ENCODE peak calls at places on chromosomes 13 and 19, in five cellular contexts. I, W, K, C and V are unnamed samples.

GRCh38 chr13:30718661-30719520 is 16.5 kb upstream of the ALOX5AP start:
- DNase-seq in I (no peak), W (no peak), K (no peak), C (no peak), V (no peak)

GRCh38 chr19:14366529-14366928 is 14.7 kb upstream of the ADGRE5 start:
- DNase-seq in I (peak; percentile 46), W (peak; percentile 73), K (peak; percentile 77), C (peak; percentile 95), V (peak; percentile 55)

GRCh38 chr13:57640582-57640981 is 9.0 kb downstream of the PCDH17 start:
- DNase-seq in I (no peak), W (no peak), K (no peak), C (no peak), V (no peak)

GRCh38 chr13:75461314-75461713 is 20.7 kb downstream of the TBC1D4 start:
- DNase-seq in I (no peak), W (no peak), K (no peak), C (no peak), V (no peak)

GRCh38 chr19:33724723-33725060 is 72.0 kb upstream of the KCTD15 start:
- DNase-seq in I (no peak), W (no peak), K (no peak), C (no peak), V (no peak)

GRCh38 chr13:51292000-51292550 is 47.4 kb upstream of the SERPINE3 start:
- DNase-seq in I (no peak), W (no peak), K (no peak), C (no peak), V (no peak)

GRCh38 chr19:4007836-4008539 is 452 bp downstream of the PIAS4 start:
- DNase-seq in I (no peak), W (peak; percentile 75), K (peak; percentile 73), C (peak; percentile 48), V (peak; percentile 63)

GRCh38 chr19:28960986-28961705 is 251.8 kb downstream of the UQCRFS1 start:
- DNase-seq in I (no peak), W (no peak), K (no peak), C (no peak), V (no peak)

GRCh38 chr19:474126-475078 is 13.6 kb upstream of the SHC2 start:
- DNase-seq in I (no peak), W (no peak), K (no peak), C (no peak), V (no peak)

GRCh38 chr13:98123176-98123575 is 19.7 kb upstream of the FARP1 start:
- DNase-seq in I (no peak), W (no peak), K (no peak), C (no peak), V (no peak)

GRCh38 chr19:50705422-50706019 is 14.1 kb downstream of the SHANK1 start:
- DNase-seq in I (no peak), W (no peak), K (peak; percentile 84), C (no peak), V (peak; percentile 46)

GRCh38 chr13:99585609-99586008 is 84.3 kb downstream of the TM9SF2 start:
- DNase-seq in I (no peak), W (no peak), K (no peak), C (no peak), V (no peak)

GRCh38 chr13:48797127-48797526 is 143.4 kb downstream of the CYSLTR2 start:
- DNase-seq in I (no peak), W (no peak), K (no peak), C (no peak), V (no peak)

GRCh38 chr19:55112781-55113569 is 4.5 kb downstream of the PPP1R12C start:
- DNase-seq in I (no peak), W (no peak), K (peak; percentile 37), C (no peak), V (no peak)

GRCh38 chr19:4337906-4338440 is 654 bp downstream of the STAP2 start:
- DNase-seq in I (no peak), W (peak; percentile 65), K (peak; percentile 17), C (peak; percentile 62), V (peak; percentile 69)

GRCh38 chr19:29887498-29887897 is 54.5 kb upstream of the URI1 start:
- DNase-seq in I (no peak), W (no peak), K (no peak), C (no peak), V (no peak)

GRCh38 chr19:29963576-29963975 is 21.5 kb downstream of the URI1 start:
- DNase-seq in I (no peak), W (no peak), K (no peak), C (no peak), V (no peak)

DNA sequence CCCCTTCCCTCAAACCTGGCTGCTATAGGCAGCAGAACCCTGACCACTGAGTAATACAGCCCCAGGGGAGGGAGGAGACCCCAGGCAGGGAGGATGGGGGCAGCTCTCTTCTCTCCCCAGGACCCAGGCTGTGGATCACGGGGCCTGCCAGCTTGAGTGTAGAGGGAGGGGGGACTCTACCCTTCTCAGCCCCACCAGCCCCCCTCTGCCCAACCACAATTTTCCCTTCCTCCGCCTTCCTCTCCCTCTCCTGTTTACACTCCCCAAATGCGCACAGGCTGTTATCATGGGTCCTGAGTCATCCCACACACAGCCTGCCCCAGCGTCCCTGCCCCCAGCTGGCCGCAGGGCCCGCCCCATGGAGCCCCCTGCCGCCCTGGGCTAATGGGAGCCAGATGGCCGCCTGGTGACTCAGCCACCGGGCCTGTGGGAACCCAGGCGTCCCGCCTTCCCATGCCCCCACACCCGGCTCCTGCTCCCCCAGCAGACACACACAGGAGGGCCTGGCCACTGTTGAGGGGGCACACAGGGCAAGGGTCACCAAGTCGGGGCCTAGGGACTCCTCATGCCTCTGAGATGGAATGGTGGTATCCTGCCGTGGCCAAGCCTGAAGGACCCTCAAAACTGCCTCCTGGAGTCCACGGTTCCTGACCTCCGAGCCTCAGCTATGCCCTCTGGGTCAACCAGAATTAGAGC is 13.6 kb downstream of the CCDC97 start:
- DNase-seq in I (no peak), W (peak; percentile 89), K (peak; percentile 85), C (peak; percentile 51), V (peak; percentile 90)
- TF ChIP-seq POLR2A in I (no peak), W (no peak), K (peak; percentile 2), C (no peak), V (peak; percentile 32)

GRCh38 chr13:60396008-60396782 is 825 bp upstream of the TDRD3 start:
- DNase-seq in I (peak; percentile 46), W (peak; percentile 92), K (peak; percentile 84), C (peak; percentile 94), V (peak; percentile 95)
- TF ChIP-seq POLR2A in I (peak; percentile 91), W (peak; percentile 57), K (peak; percentile 76), C (peak; percentile 94), V (peak; percentile 96)

GRCh38 chr19:45730389-45731288 is at the start of gene FBXO46:
- DNase-seq in I (peak; percentile 91), W (peak; percentile 98), K (peak; percentile 92), C (peak; percentile 97), V (peak; percentile 96)
- TF ChIP-seq POLR2A in I (peak; percentile 91), W (peak; percentile 18), K (peak; percentile 90), C (peak; percentile 93), V (peak; percentile 75)

DNA sequence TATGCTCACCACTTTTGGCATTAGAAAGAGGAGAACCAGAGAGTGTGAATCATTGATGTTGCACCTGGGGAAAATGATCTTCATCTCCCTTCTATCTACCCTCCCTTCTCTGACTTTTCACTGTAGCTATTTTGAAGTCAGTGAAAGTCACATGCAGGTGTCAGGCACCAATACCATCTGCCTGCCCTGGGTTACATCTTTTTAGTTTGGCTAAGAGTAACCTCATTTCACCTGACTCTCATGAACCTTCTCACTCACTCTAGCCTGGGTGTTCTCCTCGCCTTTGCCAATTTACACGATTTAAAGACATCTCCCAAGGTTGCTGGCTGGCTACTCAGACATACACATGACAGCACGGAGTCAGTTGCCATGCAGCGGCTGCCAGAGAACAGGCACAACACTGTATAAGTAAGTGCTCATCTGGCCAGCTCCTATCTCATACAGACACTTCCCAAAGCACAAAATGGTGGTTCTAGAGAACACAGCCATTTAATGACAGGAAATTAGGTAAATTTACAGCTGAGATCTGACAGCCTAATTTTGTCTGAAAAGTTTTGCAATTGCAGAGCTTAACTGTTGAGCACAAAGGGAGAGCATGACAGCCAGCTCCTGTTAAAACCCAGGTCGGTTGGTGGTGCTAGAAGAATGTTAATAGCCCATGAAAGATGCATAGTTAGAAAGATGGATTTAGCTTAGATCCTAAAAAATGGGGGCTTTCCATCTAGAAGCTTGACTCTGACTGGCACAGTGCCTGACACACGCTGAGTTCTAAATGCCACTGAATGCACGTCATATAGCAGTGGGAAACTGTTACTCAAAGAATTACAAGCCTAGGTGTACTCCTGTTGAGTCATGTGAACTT is 32.5 kb downstream of the LCP1 start:
- DNase-seq in I (no peak), W (no peak), K (no peak), C (no peak), V (no peak)
- TF ChIP-seq POLR2A in I (no peak), W (no peak), K (no peak), C (no peak), V (no peak)

GRCh38 chr19:12947702-12948596 is 2.3 kb downstream of the RAD23A start:
- DNase-seq in I (no peak), W (no peak), K (peak; percentile 16), C (no peak), V (peak; percentile 100)

GRCh38 chr19:12944064-12944674 is 1.5 kb upstream of the RAD23A start:
- DNase-seq in I (no peak), W (no peak), K (peak; percentile 15), C (no peak), V (no peak)

GRCh38 chr19:12943437-12944044 is 2.1 kb upstream of the RAD23A start:
- DNase-seq in I (no peak), W (no peak), K (peak; percentile 8), C (no peak), V (no peak)

GRCh38 chr19:12946092-12946845 is 607 bp downstream of the RAD23A start:
- DNase-seq in I (no peak), W (no peak), K (peak; percentile 88), C (peak; percentile 74), V (peak; percentile 84)

GRCh38 chr19:12945479-12946091 is at the start of gene RAD23A:
- DNase-seq in I (peak; percentile 93), W (peak; percentile 98), K (peak; percentile 83), C (peak; percentile 99), V (peak; percentile 100)
- TF ChIP-seq POLR2A in I (peak; percentile 94), W (peak; percentile 92), K (peak; percentile 85), C (peak; percentile 91), V (peak; percentile 96)

DNA sequence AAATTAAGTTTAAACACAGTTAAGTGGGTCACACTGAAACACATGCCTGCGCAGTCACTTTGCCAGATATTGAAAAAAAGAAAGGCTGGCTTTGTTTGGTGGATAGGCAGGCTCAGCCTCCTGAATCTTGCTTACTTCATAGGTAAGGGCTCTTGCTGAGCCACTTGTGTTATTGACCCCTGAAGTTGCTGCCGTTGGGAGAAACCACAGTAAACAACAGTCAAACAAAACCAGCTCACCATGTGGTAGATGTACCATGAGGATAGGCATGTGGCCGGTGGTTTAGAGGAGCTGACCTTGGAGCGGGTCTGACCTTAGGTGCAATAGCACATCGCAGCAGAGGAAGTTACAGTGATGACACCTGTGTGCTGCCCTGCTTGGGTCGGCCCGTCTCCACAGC is 52.2 kb downstream of the SPATA13 start:
- DNase-seq in I (no peak), W (no peak), K (no peak), C (no peak), V (no peak)
- TF ChIP-seq POLR2A in I (no peak), W (no peak), K (no peak), C (no peak), V (no peak)

GRCh38 chr13:85286081-85286480 is 513.1 kb downstream of the SLITRK6 start:
- DNase-seq in I (no peak), W (no peak), K (no peak), C (no peak), V (no peak)
- TF ChIP-seq POLR2A in I (no peak), W (no peak), K (no peak), C (no peak), V (no peak)

GRCh38 chr19:16153582-16154336 is 10.3 kb downstream of the HSH2D start:
- DNase-seq in I (no peak), W (no peak), K (peak; percentile 63), C (no peak), V (peak; percentile 57)
- TF ChIP-seq POLR2A in I (no peak), W (no peak), K (no peak), C (no peak), V (no peak)